ENCODE peak calls at places on chromosomes 4 and X, in eight cellular contexts. One of them, this sample, is unnamed.

GRCh38 chr4:7161721-7162214 is 30.6 kb upstream of the SORCS2 start:
- DNase-seq in IMR-90: no peak
- DNase-seq in A549: no peak
- DNase-seq in right atrium auricular region: no peak
- DNase-seq in CD4-positive, alpha-beta memory T cell: no peak
- DNase-seq in upper lobe of right lung: peak; percentile 52
- DNase-seq in heart right ventricle: no peak
- DNase-seq in Peyer's patch: no peak
- DNase-seq in this sample: peak; percentile 55

GRCh38 chr4:76546282-76547166 is 111.5 kb downstream of the SHROOM3 start:
- DNase-seq in IMR-90: peak; percentile 86
- DNase-seq in A549: no peak
- DNase-seq in right atrium auricular region: no peak
- DNase-seq in CD4-positive, alpha-beta memory T cell: no peak
- DNase-seq in upper lobe of right lung: no peak
- DNase-seq in heart right ventricle: no peak
- DNase-seq in Peyer's patch: no peak
- DNase-seq in this sample: peak; percentile 86

GRCh38 chrX:23317799-23318724 is 16.6 kb upstream of the PTCHD1 start:
- DNase-seq in IMR-90: no peak
- DNase-seq in A549: peak; percentile 13
- DNase-seq in right atrium auricular region: no peak
- DNase-seq in CD4-positive, alpha-beta memory T cell: no peak
- DNase-seq in upper lobe of right lung: no peak
- DNase-seq in heart right ventricle: no peak
- DNase-seq in Peyer's patch: no peak
- DNase-seq in this sample: peak; percentile 20

GRCh38 chr4:123825596-123826291 is 429.1 kb downstream of the SPRY1 start:
- DNase-seq in IMR-90: peak; percentile 91
- DNase-seq in A549: no peak
- DNase-seq in right atrium auricular region: no peak
- DNase-seq in CD4-positive, alpha-beta memory T cell: no peak
- DNase-seq in upper lobe of right lung: no peak
- DNase-seq in heart right ventricle: no peak
- DNase-seq in Peyer's patch: no peak
- DNase-seq in this sample: peak; percentile 41

GRCh38 chr4:182478475-182478874 is 235.3 kb downstream of the TENM3 start:
- DNase-seq in IMR-90: peak; percentile 59
- DNase-seq in A549: peak; percentile 13
- DNase-seq in right atrium auricular region: no peak
- DNase-seq in CD4-positive, alpha-beta memory T cell: no peak
- DNase-seq in upper lobe of right lung: no peak
- DNase-seq in heart right ventricle: no peak
- DNase-seq in Peyer's patch: no peak
- DNase-seq in this sample: peak; percentile 90

GRCh38 chr4:1980561-1981041 is 28.2 kb downstream of the NELFA start:
- DNase-seq in IMR-90: no peak
- DNase-seq in A549: no peak
- DNase-seq in right atrium auricular region: no peak
- DNase-seq in CD4-positive, alpha-beta memory T cell: no peak
- DNase-seq in upper lobe of right lung: peak; percentile 26
- DNase-seq in heart right ventricle: no peak
- DNase-seq in Peyer's patch: no peak
- DNase-seq in this sample: no peak

GRCh38 chr4:743463-744211 is 38.0 kb downstream of the PCGF3 start:
- DNase-seq in IMR-90: peak; percentile 35
- DNase-seq in A549: no peak
- DNase-seq in right atrium auricular region: no peak
- DNase-seq in CD4-positive, alpha-beta memory T cell: no peak
- DNase-seq in upper lobe of right lung: peak; percentile 37
- DNase-seq in heart right ventricle: peak; percentile 3
- DNase-seq in Peyer's patch: no peak
- DNase-seq in this sample: peak; percentile 59

GRCh38 chr4:58566260-58566659 is 1456.1 kb upstream of the IGFBP7 start:
- DNase-seq in IMR-90: no peak
- DNase-seq in A549: no peak
- DNase-seq in right atrium auricular region: no peak
- DNase-seq in CD4-positive, alpha-beta memory T cell: no peak
- DNase-seq in upper lobe of right lung: no peak
- DNase-seq in heart right ventricle: no peak
- DNase-seq in Peyer's patch: no peak
- DNase-seq in this sample: no peak

GRCh38 chrX:40109288-40110008 is 11.7 kb upstream of the BCOR start:
- DNase-seq in IMR-90: peak; percentile 55
- DNase-seq in A549: peak; percentile 80
- DNase-seq in right atrium auricular region: peak; percentile 72
- DNase-seq in CD4-positive, alpha-beta memory T cell: no peak
- DNase-seq in upper lobe of right lung: peak; percentile 82
- DNase-seq in heart right ventricle: peak; percentile 62
- DNase-seq in Peyer's patch: peak; percentile 54
- DNase-seq in this sample: peak; percentile 76

GRCh38 chrX:10175317-10175871 is 18.6 kb downstream of the CLCN4 start:
- DNase-seq in IMR-90: peak; percentile 77
- DNase-seq in A549: no peak
- DNase-seq in right atrium auricular region: no peak
- DNase-seq in CD4-positive, alpha-beta memory T cell: no peak
- DNase-seq in upper lobe of right lung: no peak
- DNase-seq in heart right ventricle: no peak
- DNase-seq in Peyer's patch: no peak
- DNase-seq in this sample: peak; percentile 73

GRCh38 chr4:127780598-127780997 is 1.5 kb upstream of the HSPA4L start:
- DNase-seq in IMR-90: no peak
- DNase-seq in A549: no peak
- DNase-seq in right atrium auricular region: no peak
- DNase-seq in CD4-positive, alpha-beta memory T cell: no peak
- DNase-seq in upper lobe of right lung: no peak
- DNase-seq in heart right ventricle: no peak
- DNase-seq in Peyer's patch: no peak
- DNase-seq in this sample: no peak

GRCh38 chr4:185941476-185941875 is 127.5 kb upstream of the TLR3 start:
- DNase-seq in IMR-90: no peak
- DNase-seq in A549: no peak
- DNase-seq in right atrium auricular region: no peak
- DNase-seq in CD4-positive, alpha-beta memory T cell: no peak
- DNase-seq in upper lobe of right lung: no peak
- DNase-seq in heart right ventricle: no peak
- DNase-seq in Peyer's patch: no peak
- DNase-seq in this sample: no peak

GRCh38 chr4:185950891-185951290 is 118.1 kb upstream of the TLR3 start:
- DNase-seq in IMR-90: no peak
- DNase-seq in A549: no peak
- DNase-seq in right atrium auricular region: no peak
- DNase-seq in CD4-positive, alpha-beta memory T cell: no peak
- DNase-seq in upper lobe of right lung: no peak
- DNase-seq in heart right ventricle: no peak
- DNase-seq in Peyer's patch: no peak
- DNase-seq in this sample: peak; percentile 54

GRCh38 chr4:185945238-185945637 is 123.7 kb upstream of the TLR3 start:
- DNase-seq in IMR-90: no peak
- DNase-seq in A549: no peak
- DNase-seq in right atrium auricular region: no peak
- DNase-seq in CD4-positive, alpha-beta memory T cell: no peak
- DNase-seq in upper lobe of right lung: no peak
- DNase-seq in heart right ventricle: no peak
- DNase-seq in Peyer's patch: no peak
- DNase-seq in this sample: no peak

GRCh38 chr4:185945906-185946305 is 123.0 kb upstream of the TLR3 start:
- DNase-seq in IMR-90: no peak
- DNase-seq in A549: no peak
- DNase-seq in right atrium auricular region: no peak
- DNase-seq in CD4-positive, alpha-beta memory T cell: no peak
- DNase-seq in upper lobe of right lung: no peak
- DNase-seq in heart right ventricle: no peak
- DNase-seq in Peyer's patch: no peak
- DNase-seq in this sample: no peak
- H3K9me3 ChIP-seq in IMR-90: no peaks in the 10 kb centered on the region
- H3K9me3 ChIP-seq in A549: no peaks in the 10 kb centered on the region
- H3K9me3 ChIP-seq in right atrium auricular region: no peaks in the 10 kb centered on the region
- H3K9me3 ChIP-seq in CD4-positive, alpha-beta memory T cell: no peaks in the 10 kb centered on the region
- H3K9me3 ChIP-seq in upper lobe of right lung: no peaks in the 10 kb centered on the region
- H3K9me3 ChIP-seq in heart right ventricle: no peaks in the 10 kb centered on the region
- H3K9me3 ChIP-seq in Peyer's patch: no peaks in the 10 kb centered on the region
- H3K9me3 ChIP-seq in this sample: no peaks in the 10 kb centered on the region

GRCh38 chr4:5921074-5921473 is 28.2 kb upstream of the CRMP1 start:
- DNase-seq in IMR-90: no peak
- DNase-seq in A549: no peak
- DNase-seq in right atrium auricular region: no peak
- DNase-seq in CD4-positive, alpha-beta memory T cell: no peak
- DNase-seq in upper lobe of right lung: no peak
- DNase-seq in heart right ventricle: no peak
- DNase-seq in Peyer's patch: no peak
- DNase-seq in this sample: no peak

GRCh38 chr4:5922556-5922955 is 29.7 kb upstream of the CRMP1 start:
- DNase-seq in IMR-90: no peak
- DNase-seq in A549: no peak
- DNase-seq in right atrium auricular region: no peak
- DNase-seq in CD4-positive, alpha-beta memory T cell: no peak
- DNase-seq in upper lobe of right lung: no peak
- DNase-seq in heart right ventricle: no peak
- DNase-seq in Peyer's patch: no peak
- DNase-seq in this sample: no peak

GRCh38 chr4:5921578-5921977 is 28.7 kb upstream of the CRMP1 start:
- DNase-seq in IMR-90: no peak
- DNase-seq in A549: no peak
- DNase-seq in right atrium auricular region: no peak
- DNase-seq in CD4-positive, alpha-beta memory T cell: no peak
- DNase-seq in upper lobe of right lung: no peak
- DNase-seq in heart right ventricle: no peak
- DNase-seq in Peyer's patch: no peak
- DNase-seq in this sample: no peak

GRCh38 chr4:5923306-5923830 is 30.5 kb upstream of the CRMP1 start:
- DNase-seq in IMR-90: no peak
- DNase-seq in A549: no peak
- DNase-seq in right atrium auricular region: no peak
- DNase-seq in CD4-positive, alpha-beta memory T cell: no peak
- DNase-seq in upper lobe of right lung: no peak
- DNase-seq in heart right ventricle: no peak
- DNase-seq in Peyer's patch: no peak
- DNase-seq in this sample: no peak

DNA sequence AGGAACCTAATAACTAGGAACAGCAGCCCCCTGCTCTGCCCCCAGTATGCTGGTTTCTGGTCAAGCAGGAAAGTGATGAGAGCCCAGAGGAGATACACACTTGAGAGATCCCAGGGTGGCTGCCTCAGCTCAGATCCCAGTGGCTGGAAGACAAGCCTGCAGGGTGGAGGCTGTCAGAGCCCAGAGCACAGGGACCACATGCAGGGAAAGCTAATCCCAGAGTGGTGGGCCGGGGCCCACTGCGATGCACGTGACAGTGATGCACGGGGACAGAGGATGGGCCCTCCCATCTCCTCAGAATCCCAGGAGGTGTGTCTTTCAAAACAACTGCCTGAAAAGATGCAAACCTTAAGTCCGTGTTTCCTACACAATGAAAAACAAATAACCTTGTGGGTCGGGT is 29.1 kb upstream of the CRMP1 start:
- DNase-seq in IMR-90: no peak
- DNase-seq in A549: no peak
- DNase-seq in right atrium auricular region: no peak
- DNase-seq in CD4-positive, alpha-beta memory T cell: no peak
- DNase-seq in upper lobe of right lung: no peak
- DNase-seq in heart right ventricle: no peak
- DNase-seq in Peyer's patch: no peak
- DNase-seq in this sample: no peak
- H3K9me3 ChIP-seq in IMR-90: no peaks in the 10 kb centered on the region
- H3K9me3 ChIP-seq in A549: no peaks in the 10 kb centered on the region
- H3K9me3 ChIP-seq in right atrium auricular region: no peaks in the 10 kb centered on the region
- H3K9me3 ChIP-seq in CD4-positive, alpha-beta memory T cell: no peaks in the 10 kb centered on the region
- H3K9me3 ChIP-seq in upper lobe of right lung: no peaks in the 10 kb centered on the region
- H3K9me3 ChIP-seq in heart right ventricle: no peaks in the 10 kb centered on the region
- H3K9me3 ChIP-seq in Peyer's patch: no peaks in the 10 kb centered on the region
- H3K9me3 ChIP-seq in this sample: no peaks in the 10 kb centered on the region

GRCh38 chr4:11223261-11223660 is 205.4 kb downstream of the HS3ST1 start:
- DNase-seq in IMR-90: no peak
- DNase-seq in A549: no peak
- DNase-seq in right atrium auricular region: no peak
- DNase-seq in CD4-positive, alpha-beta memory T cell: no peak
- DNase-seq in upper lobe of right lung: no peak
- DNase-seq in heart right ventricle: no peak
- DNase-seq in Peyer's patch: no peak
- DNase-seq in this sample: no peak
- H3K9me3 ChIP-seq in IMR-90: peaks cover 17% of the 10 kb centered on the region
- H3K9me3 ChIP-seq in A549: no peaks in the 10 kb centered on the region
- H3K9me3 ChIP-seq in right atrium auricular region: no peaks in the 10 kb centered on the region
- H3K9me3 ChIP-seq in CD4-positive, alpha-beta memory T cell: no peaks in the 10 kb centered on the region
- H3K9me3 ChIP-seq in upper lobe of right lung: no peaks in the 10 kb centered on the region
- H3K9me3 ChIP-seq in heart right ventricle: no peaks in the 10 kb centered on the region
- H3K9me3 ChIP-seq in Peyer's patch: no peaks in the 10 kb centered on the region
- H3K9me3 ChIP-seq in this sample: no peaks in the 10 kb centered on the region

GRCh38 chr4:4922441-4922840 is 63.0 kb downstream of the MSX1 start:
- DNase-seq in IMR-90: no peak
- DNase-seq in A549: no peak
- DNase-seq in right atrium auricular region: no peak
- DNase-seq in CD4-positive, alpha-beta memory T cell: no peak
- DNase-seq in upper lobe of right lung: no peak
- DNase-seq in heart right ventricle: no peak
- DNase-seq in Peyer's patch: no peak
- DNase-seq in this sample: no peak
- H3K9me3 ChIP-seq in IMR-90: no peaks in the 10 kb centered on the region
- H3K9me3 ChIP-seq in A549: no peaks in the 10 kb centered on the region
- H3K9me3 ChIP-seq in right atrium auricular region: no peaks in the 10 kb centered on the region
- H3K9me3 ChIP-seq in CD4-positive, alpha-beta memory T cell: no peaks in the 10 kb centered on the region
- H3K9me3 ChIP-seq in upper lobe of right lung: no peaks in the 10 kb centered on the region
- H3K9me3 ChIP-seq in heart right ventricle: no peaks in the 10 kb centered on the region
- H3K9me3 ChIP-seq in Peyer's patch: no peaks in the 10 kb centered on the region
- H3K9me3 ChIP-seq in this sample: peaks cover 2% of the 10 kb centered on the region

GRCh38 chrX:20042221-20042620 is 51.4 kb upstream of the BCLAF3 start:
- DNase-seq in IMR-90: no peak
- DNase-seq in A549: no peak
- DNase-seq in right atrium auricular region: no peak
- DNase-seq in CD4-positive, alpha-beta memory T cell: no peak
- DNase-seq in upper lobe of right lung: no peak
- DNase-seq in heart right ventricle: no peak
- DNase-seq in Peyer's patch: no peak
- DNase-seq in this sample: no peak
- H3K9me3 ChIP-seq in IMR-90: no peaks in the 10 kb centered on the region
- H3K9me3 ChIP-seq in A549: no peaks in the 10 kb centered on the region
- H3K9me3 ChIP-seq in right atrium auricular region: no peaks in the 10 kb centered on the region
- H3K9me3 ChIP-seq in CD4-positive, alpha-beta memory T cell: no peaks in the 10 kb centered on the region
- H3K9me3 ChIP-seq in upper lobe of right lung: no peaks in the 10 kb centered on the region
- H3K9me3 ChIP-seq in heart right ventricle: no peaks in the 10 kb centered on the region
- H3K9me3 ChIP-seq in Peyer's patch: no peaks in the 10 kb centered on the region
- H3K9me3 ChIP-seq in this sample: no peaks in the 10 kb centered on the region

GRCh38 chr4:168498259-168498658 is 1.4 kb downstream of the PALLD start:
- DNase-seq in IMR-90: peak; percentile 16
- DNase-seq in A549: no peak
- DNase-seq in right atrium auricular region: no peak
- DNase-seq in CD4-positive, alpha-beta memory T cell: no peak
- DNase-seq in upper lobe of right lung: no peak
- DNase-seq in heart right ventricle: no peak
- DNase-seq in Peyer's patch: no peak
- DNase-seq in this sample: peak; percentile 67
- H3K9me3 ChIP-seq in IMR-90: no peaks in the 10 kb centered on the region
- H3K9me3 ChIP-seq in A549: no peaks in the 10 kb centered on the region
- H3K9me3 ChIP-seq in right atrium auricular region: no peaks in the 10 kb centered on the region
- H3K9me3 ChIP-seq in CD4-positive, alpha-beta memory T cell: no peaks in the 10 kb centered on the region
- H3K9me3 ChIP-seq in upper lobe of right lung: no peaks in the 10 kb centered on the region
- H3K9me3 ChIP-seq in heart right ventricle: no peaks in the 10 kb centered on the region
- H3K9me3 ChIP-seq in Peyer's patch: no peaks in the 10 kb centered on the region
- H3K9me3 ChIP-seq in this sample: no peaks in the 10 kb centered on the region

This sample was measured in adipocyte.